ENCODE peak calls at places on chromosomes 7 and 10, in five cellular contexts. R is H1, T is GM12878, H is K562, M is HepG2. Q is an unnamed sample. For H3K4me1, the result is how much of the 10 kb centered on the place peaks cover.

GRCh38 chr10:112313234-112313633 is 30.0 kb downstream of the TECTB start:
- DNase-seq in T (no peak), H (no peak), M (no peak), R (no peak), Q (no peak)

GRCh38 chr7:29915481-29916215 is 74.0 kb downstream of the SCRN1 start:
- DNase-seq in H (no peak), M (no peak), T (no peak), R (no peak), Q (no peak)

GRCh38 chr7:107803009-107803581 is at the start of gene SLC26A3:
- DNase-seq in M (no peak), T (no peak), H (no peak), R (no peak), Q (no peak)

GRCh38 chr7:140571537-140572122 is 69.0 kb downstream of the DENND2A start:
- DNase-seq in H (no peak), T (no peak), R (no peak), M (no peak), Q (no peak)

GRCh38 chr10:86758231-86759072 is 2.0 kb downstream of the BMPR1A start:
- DNase-seq in R (no peak), T (no peak), H (no peak), M (peak), Q (no peak)

GRCh38 chr7:82050792-82051191 is 280.9 kb upstream of the HGF start:
- DNase-seq in M (no peak), H (no peak), R (no peak), T (no peak), Q (no peak)

GRCh38 chr10:28302012-28302667 is 724 bp downstream of the MPP7 start:
- DNase-seq in M (no peak), R (no peak), H (no peak), T (no peak), Q (no peak)

GRCh38 chr10:78973901-78974408 is 94.8 kb upstream of the ZMIZ1 start:
- DNase-seq in R (peak), M (peak), T (no peak), H (no peak), Q (peak)

GRCh38 chr10:89151857-89152256 is 55.3 kb downstream of the CH25H start:
- DNase-seq in H (no peak), T (no peak), R (no peak), M (no peak), Q (no peak)

GRCh38 chr10:3424102-3424803 is 251.7 kb upstream of the PITRM1 start:
- DNase-seq in R (no peak), M (no peak), T (no peak), H (no peak), Q (peak)

GRCh38 chr10:124318076-124318475 is 100.6 kb downstream of the OAT start:
- DNase-seq in H (no peak), M (no peak), R (no peak), T (no peak), Q (no peak)
- TF ChIP-seq SRF in H (no peak), M (no peak), R (no peak), T (no peak), Q (no peak)

DNA sequence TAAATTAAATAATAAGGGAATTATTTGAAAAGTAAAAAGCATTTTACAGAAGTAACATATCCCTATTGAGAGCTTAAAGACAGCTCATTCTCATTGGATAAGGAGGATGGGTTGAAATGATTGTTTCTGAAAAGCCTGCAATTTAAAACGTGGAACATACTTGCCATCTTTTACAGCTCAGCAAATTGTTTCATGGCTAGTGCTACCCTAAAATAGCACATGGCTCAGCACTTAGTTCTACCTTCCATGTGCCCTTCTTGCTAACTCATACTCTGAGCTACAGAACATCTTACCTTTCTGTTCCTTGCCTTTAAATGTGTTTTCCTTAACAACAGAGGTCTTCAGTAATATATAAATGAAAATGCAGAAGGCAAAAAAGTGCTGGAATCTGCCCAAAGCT is 8.6 kb downstream of the SEMA3C start:
- DNase-seq in R (no peak), H (no peak), M (no peak), T (no peak), Q (no peak)
- H3K4me1 ChIP-seq in R (under half), H (under half), M (under half), T (under half), Q (under half)

DNA sequence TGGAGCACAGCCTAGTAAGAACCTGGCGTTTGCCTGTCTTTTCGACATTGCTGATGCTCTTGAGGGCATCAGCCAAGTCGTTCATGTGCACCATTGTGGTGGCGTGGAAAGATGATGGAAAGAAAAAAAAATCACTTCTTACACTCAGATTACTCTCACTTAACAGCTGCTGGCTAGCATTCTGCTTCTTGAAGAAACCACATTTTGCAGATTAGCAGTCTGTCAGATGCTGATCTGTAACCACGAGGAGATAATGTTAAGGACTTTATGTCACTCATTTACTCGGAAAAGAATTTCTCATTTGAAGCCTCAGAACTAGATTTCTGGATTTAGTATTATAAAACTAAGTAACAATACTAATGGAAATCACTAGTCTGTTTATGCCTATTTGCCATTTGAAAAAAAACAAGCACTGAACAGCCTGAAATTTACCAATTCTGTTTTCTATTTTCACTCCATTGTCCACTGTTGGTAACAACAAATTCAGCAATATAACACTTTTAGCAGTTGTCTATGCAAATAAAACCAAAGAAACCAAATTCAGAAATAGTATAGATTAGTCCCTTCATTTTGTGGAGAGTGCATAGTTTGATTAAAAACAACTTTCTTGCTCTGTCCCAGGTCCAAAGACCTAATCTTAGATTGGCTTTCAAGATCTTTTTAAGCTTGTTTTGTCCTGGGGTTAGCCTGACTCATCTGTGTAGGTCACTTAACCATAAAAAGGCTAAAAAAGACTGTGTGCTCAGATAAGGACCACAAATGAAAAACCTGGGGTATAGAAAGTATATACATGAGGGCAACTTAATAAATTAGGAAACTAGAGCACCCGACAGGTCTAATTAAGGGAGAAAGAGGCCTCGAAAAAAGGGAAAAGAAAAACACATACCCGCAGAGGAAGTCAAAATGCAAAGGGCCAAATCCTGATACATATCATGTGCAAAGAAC is 67.5 kb downstream of the NT5C2 start:
- DNase-seq in H (peak), R (no peak), T (peak), M (no peak), Q (no peak)
- H3K27ac ChIP-seq in H (peak), R (no peak), T (peak), M (peak), Q (no peak)

GRCh38 chr10:121615862-121616261 is 17.6 kb upstream of the FGFR2 start:
- DNase-seq in T (no peak), H (no peak), R (no peak), M (no peak), Q (no peak)

GRCh38 chr10:121615401-121615800 is 17.2 kb upstream of the FGFR2 start:
- DNase-seq in T (no peak), M (no peak), H (no peak), R (no peak), Q (no peak)

GRCh38 chr10:121618906-121619305 is 20.7 kb upstream of the FGFR2 start:
- DNase-seq in M (no peak), T (no peak), H (no peak), R (no peak), Q (no peak)

GRCh38 chr10:121616291-121616690 is 18.0 kb upstream of the FGFR2 start:
- DNase-seq in T (no peak), H (no peak), M (no peak), R (no peak), Q (no peak)

DNA sequence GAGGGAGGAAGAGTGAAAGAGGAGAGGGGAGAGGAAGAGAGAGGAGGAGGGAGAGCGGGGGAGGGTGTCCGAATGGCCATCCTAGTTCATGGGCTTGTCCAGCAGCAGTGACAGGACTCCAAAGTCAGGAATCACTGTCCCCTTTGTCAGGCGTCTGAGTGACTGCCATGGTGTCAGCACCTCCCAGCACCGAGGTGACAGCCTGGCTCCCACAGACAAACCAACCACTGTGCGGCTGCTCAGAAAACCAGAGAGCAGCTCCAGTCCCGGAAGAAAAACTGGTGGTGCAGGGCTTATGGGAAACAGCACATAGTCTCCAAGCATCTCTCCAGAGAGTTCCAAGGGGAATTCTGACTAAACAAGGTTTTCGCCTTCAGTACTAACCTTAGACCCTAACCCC is 18.9 kb upstream of the FGFR2 start:
- DNase-seq in H (no peak), R (no peak), M (no peak), T (no peak), Q (no peak)
- TF ChIP-seq SRF in H (no peak), R (no peak), M (no peak), T (no peak), Q (no peak)

GRCh38 chr10:87931836-87932230 is 68.4 kb downstream of the PTEN start:
- DNase-seq in M (no peak), H (no peak), R (no peak), T (no peak), Q (peak)
- H3K4me1 ChIP-seq in M (under half), H (under half), R (under half), T (under half), Q (under half)

DNA sequence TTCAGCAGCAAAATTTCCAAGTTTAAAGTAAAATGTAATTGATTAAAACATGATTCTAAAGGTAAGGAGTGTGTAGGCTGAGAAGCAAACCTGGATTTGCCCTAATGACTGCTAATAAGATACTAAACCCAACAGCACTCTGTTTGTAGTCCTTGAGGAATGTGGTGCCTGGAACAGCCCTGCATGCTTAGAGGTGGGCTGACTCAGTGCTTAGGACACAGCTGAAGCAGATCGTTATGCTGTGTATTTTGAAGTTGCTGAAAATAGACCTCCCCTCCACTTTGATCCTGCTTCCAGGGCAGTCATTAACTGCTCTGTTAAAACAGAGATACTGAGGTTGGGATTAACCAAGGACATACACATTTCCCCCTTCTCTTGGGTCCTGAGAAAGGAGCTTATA is 1129.7 kb downstream of the SORCS3 start:
- DNase-seq in R (no peak), H (no peak), T (no peak), M (no peak), Q (no peak)
- H3K27ac ChIP-seq in R (no peak), H (no peak), T (no peak), M (no peak), Q (no peak)

DNA sequence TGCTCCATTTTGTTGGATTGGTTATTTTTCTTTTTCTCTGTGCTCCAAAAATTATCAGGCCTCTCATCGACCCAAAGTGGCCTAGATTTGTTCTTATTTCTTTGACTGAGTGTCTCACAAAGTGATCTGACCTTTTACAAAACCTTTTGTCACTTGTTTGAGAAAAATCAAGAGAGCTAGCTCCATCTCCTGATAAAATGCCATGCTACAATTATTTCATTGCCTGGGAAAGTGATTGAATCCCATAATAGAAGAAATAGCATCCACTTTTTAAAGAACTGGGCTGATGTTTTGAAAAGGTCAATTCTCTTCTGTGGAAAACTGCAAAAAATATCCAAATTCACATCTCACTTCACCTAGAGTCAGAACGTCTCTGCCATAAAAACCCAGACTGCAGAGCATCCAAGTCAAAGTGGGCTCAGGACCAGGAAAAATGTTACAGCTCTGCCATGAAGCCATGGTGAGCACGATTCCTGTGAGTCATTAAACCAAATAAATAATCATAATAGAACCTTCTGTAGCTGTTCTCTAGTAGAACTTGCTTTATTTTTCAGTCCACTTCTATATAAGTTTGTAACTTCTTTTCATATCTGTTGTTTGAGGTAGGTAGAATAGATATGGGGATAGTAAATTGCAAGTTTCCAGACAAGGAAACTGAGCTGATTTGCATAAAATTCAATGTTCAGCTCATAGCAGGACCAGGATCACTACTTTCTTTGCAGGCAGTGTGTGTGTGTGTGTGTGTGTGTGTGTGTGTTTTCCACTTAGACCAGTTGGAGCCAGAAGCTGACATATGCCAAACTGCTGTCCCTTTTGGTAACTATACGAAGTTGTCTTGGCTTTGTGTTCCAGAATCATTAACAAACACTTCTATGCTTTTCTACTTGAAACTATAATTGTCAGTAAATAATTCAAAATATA is 632.5 kb upstream of the ANKRD30A start:
- DNase-seq in M (no peak), H (no peak), R (no peak), T (no peak), Q (no peak)
- TF ChIP-seq SRF in M (no peak), H (no peak), R (no peak), T (no peak), Q (no peak)

GRCh38 chr10:97433430-97434001 is 7.5 kb downstream of the PGAM1 start:
- DNase-seq in M (no peak), T (no peak), H (no peak), R (no peak), Q (no peak)
- H3K4me1 ChIP-seq in M (under half), T (under half), H (under half), R (under half), Q (under half)

GRCh38 chr10:69641261-69641980 is 11.4 kb downstream of the FAM241B start:
- DNase-seq in H (no peak), T (no peak), R (no peak), M (no peak), Q (no peak)

GRCh38 chr10:69638642-69639041 is 8.6 kb downstream of the FAM241B start:
- DNase-seq in T (no peak), M (no peak), R (no peak), H (no peak), Q (no peak)

GRCh38 chr10:69642747-69643146 is 12.7 kb downstream of the FAM241B start:
- DNase-seq in H (no peak), T (no peak), R (no peak), M (no peak), Q (no peak)

GRCh38 chr10:69639291-69640195 is 9.5 kb downstream of the FAM241B start:
- DNase-seq in T (peak), R (peak), H (peak), M (peak), Q (peak)

DNA sequence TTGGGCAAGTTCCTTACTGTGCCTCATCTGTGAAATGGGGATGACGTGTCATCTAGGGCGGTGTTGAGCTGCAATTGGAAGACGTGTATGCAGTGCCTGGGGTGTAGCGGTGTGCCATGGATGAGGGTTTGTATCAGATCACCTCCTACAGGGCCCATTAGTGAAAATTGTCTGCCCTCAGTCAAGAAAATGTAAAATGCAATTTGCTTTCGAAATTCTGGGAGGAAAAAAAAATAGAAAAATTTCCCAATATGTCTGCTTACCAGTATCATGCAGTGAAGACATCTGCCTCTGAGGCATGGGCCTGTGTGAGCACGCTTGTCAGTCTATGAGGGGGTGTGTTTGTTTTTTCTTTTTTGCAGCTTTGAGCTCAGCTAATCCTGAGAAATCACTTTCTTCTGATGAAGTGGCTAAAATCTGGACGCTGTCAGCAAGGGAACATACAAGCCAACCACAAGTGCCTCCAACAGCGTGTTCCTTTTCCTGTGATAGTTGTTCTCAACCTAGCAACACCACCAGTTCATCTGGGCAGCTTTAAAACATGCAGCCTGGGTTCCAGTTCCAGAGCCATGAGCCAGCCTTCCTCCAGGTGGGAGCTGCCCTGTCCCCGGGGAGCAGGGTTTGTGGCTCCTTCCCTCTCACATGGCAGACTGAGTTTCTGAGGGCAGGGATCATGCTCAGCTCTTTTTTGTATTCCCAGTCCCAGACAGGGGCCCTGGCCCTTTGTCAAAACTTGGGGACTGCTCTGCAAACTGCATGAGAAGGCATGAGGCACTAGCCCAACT is 10.3 kb downstream of the FAM241B start:
- DNase-seq in T (no peak), R (no peak), M (no peak), H (no peak), Q (no peak)
- H3K27ac ChIP-seq in T (no peak), R (no peak), M (no peak), H (no peak), Q (no peak)